ENCODE peak calls at places on chromosomes 13 and 19, in four cellular contexts. One of them, this sample, is unnamed.

GRCh38 chr19:43574424-43575155 is 737 bp downstream of the XRCC1 start:
- DNase-seq in OCI-LY7: no peak
- DNase-seq in fibroblast of pulmonary artery: no peak
- DNase-seq in activated B cell treated with CpG ODN at 0.5 μM for 24 hours: no peak
- DNase-seq in this sample: no peak

GRCh38 chr13:23506821-23507210 is 63.4 kb upstream of the TNFRSF19 start:
- DNase-seq in OCI-LY7: no peak
- DNase-seq in fibroblast of pulmonary artery: peak; percentile 94
- DNase-seq in activated B cell treated with CpG ODN at 0.5 μM for 24 hours: no peak
- DNase-seq in this sample: no peak

GRCh38 chr19:8361921-8362793 is 1.8 kb upstream of the ANGPTL4 start:
- DNase-seq in OCI-LY7: no peak
- DNase-seq in fibroblast of pulmonary artery: peak; percentile 99
- DNase-seq in activated B cell treated with CpG ODN at 0.5 μM for 24 hours: no peak
- DNase-seq in this sample: no peak

GRCh38 chr19:12685831-12686230 is 2.0 kb upstream of the GNG14 start:
- DNase-seq in OCI-LY7: no peak
- DNase-seq in fibroblast of pulmonary artery: no peak
- DNase-seq in activated B cell treated with CpG ODN at 0.5 μM for 24 hours: no peak
- DNase-seq in this sample: no peak

GRCh38 chr13:20053891-20054290 is 95.4 kb downstream of the ZMYM2 start:
- DNase-seq in OCI-LY7: no peak
- DNase-seq in fibroblast of pulmonary artery: no peak
- DNase-seq in activated B cell treated with CpG ODN at 0.5 μM for 24 hours: no peak
- DNase-seq in this sample: no peak

GRCh38 chr13:113548778-113549621 is 35.6 kb upstream of the TFDP1 start:
- DNase-seq in OCI-LY7: no peak
- DNase-seq in fibroblast of pulmonary artery: no peak
- DNase-seq in activated B cell treated with CpG ODN at 0.5 μM for 24 hours: no peak
- DNase-seq in this sample: no peak

GRCh38 chr19:3585301-3586123 is at the start of gene GIPC3:
- DNase-seq in OCI-LY7: no peak
- DNase-seq in fibroblast of pulmonary artery: no peak
- DNase-seq in activated B cell treated with CpG ODN at 0.5 μM for 24 hours: peak; percentile 26
- DNase-seq in this sample: no peak

GRCh38 chr13:39417643-39418042 is 185.3 kb downstream of the LHFPL6 start:
- DNase-seq in OCI-LY7: no peak
- DNase-seq in fibroblast of pulmonary artery: peak; percentile 72
- DNase-seq in activated B cell treated with CpG ODN at 0.5 μM for 24 hours: no peak
- DNase-seq in this sample: no peak

GRCh38 chr19:27741236-27741635 is 1471.7 kb downstream of the UQCRFS1 start:
- DNase-seq in OCI-LY7: no peak
- DNase-seq in fibroblast of pulmonary artery: no peak
- DNase-seq in activated B cell treated with CpG ODN at 0.5 μM for 24 hours: no peak
- DNase-seq in this sample: no peak

GRCh38 chr13:113784645-113785024 is 25.6 kb downstream of the TMEM255B start:
- DNase-seq in OCI-LY7: no peak
- DNase-seq in fibroblast of pulmonary artery: no peak
- DNase-seq in activated B cell treated with CpG ODN at 0.5 μM for 24 hours: no peak
- DNase-seq in this sample: no peak

GRCh38 chr13:26973946-26974345 is 197.7 kb downstream of the USP12 start:
- DNase-seq in OCI-LY7: no peak
- DNase-seq in fibroblast of pulmonary artery: no peak
- DNase-seq in activated B cell treated with CpG ODN at 0.5 μM for 24 hours: no peak
- DNase-seq in this sample: no peak

GRCh38 chr13:26973281-26973680 is 198.3 kb downstream of the USP12 start:
- DNase-seq in OCI-LY7: no peak
- DNase-seq in fibroblast of pulmonary artery: no peak
- DNase-seq in activated B cell treated with CpG ODN at 0.5 μM for 24 hours: no peak
- DNase-seq in this sample: no peak

GRCh38 chr13:26976336-26976735 is 195.3 kb downstream of the USP12 start:
- DNase-seq in OCI-LY7: no peak
- DNase-seq in fibroblast of pulmonary artery: no peak
- DNase-seq in activated B cell treated with CpG ODN at 0.5 μM for 24 hours: no peak
- DNase-seq in this sample: no peak

GRCh38 chr13:26968431-26969335 is 202.9 kb downstream of the USP12 start:
- DNase-seq in OCI-LY7: no peak
- DNase-seq in fibroblast of pulmonary artery: no peak
- DNase-seq in activated B cell treated with CpG ODN at 0.5 μM for 24 hours: no peak
- DNase-seq in this sample: peak; percentile 63

GRCh38 chr13:26971990-26972888 is 199.4 kb downstream of the USP12 start:
- DNase-seq in OCI-LY7: peak; percentile 53
- DNase-seq in fibroblast of pulmonary artery: peak; percentile 25
- DNase-seq in activated B cell treated with CpG ODN at 0.5 μM for 24 hours: no peak
- DNase-seq in this sample: no peak
- TF ChIP-seq CTCF in OCI-LY7: peak; percentile 68
- TF ChIP-seq CTCF in fibroblast of pulmonary artery: peak; percentile 48
- TF ChIP-seq CTCF in activated B cell treated with CpG ODN at 0.5 μM for 24 hours: no peak
- TF ChIP-seq CTCF in this sample: peak; percentile 58

DNA sequence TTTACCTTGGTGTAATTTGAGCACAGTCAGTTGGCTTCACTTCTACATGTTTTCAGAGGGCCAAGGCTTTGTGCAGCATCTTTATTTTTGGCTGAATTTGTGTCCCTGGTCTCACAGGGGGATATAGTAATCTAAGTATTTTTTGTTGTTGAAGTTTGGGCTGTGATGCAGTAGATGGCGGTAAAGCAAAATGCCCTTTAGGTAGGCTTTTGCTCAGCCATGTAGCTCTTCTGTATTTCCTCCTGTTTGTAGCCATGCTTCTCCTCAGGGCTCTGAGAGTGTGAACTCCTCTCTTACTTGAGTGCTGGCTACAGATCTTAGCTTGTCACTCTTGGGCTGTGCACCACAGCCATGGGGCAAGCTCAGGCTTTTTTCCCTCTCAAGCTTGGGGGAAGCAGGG is 328.6 kb downstream of the SLITRK5 start:
- DNase-seq in OCI-LY7: peak; percentile 3
- DNase-seq in fibroblast of pulmonary artery: peak; percentile 1
- DNase-seq in activated B cell treated with CpG ODN at 0.5 μM for 24 hours: no peak
- DNase-seq in this sample: no peak
- TF ChIP-seq CTCF in OCI-LY7: peak; percentile 30
- TF ChIP-seq CTCF in fibroblast of pulmonary artery: no peak
- TF ChIP-seq CTCF in activated B cell treated with CpG ODN at 0.5 μM for 24 hours: no peak
- TF ChIP-seq CTCF in this sample: no peak

DNA sequence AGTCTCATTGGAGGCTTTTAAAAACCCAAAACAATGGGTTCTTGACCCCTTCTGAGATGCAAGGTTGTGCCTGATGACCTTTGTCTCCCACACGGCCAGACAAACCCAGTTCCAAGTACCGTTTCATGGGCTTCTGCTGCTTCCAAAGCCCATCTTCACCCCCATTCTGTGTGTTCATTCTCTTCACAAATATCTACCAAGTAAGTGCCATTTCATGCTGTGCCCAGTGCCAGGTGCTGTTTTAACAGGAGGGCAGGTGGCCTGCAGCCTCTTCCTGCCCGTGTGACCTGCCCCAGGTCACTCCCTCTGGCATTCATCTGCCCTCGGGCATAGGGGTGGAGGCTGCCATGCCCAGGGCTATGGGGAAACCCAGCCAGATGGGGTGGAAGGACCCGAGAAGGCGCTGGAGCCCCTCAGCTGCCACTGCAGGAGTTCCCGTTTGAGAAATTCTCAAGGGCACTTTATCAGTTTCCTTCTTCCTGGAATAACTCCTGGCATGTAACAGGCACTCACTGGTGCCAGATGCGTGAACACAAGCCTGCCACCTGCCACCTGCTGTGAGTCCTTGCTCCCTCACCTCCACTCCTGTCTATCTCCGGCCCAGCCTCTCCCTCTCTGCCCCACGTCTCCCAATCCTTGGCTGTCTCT is 12.5 kb downstream of the CAPN12 start:
- DNase-seq in OCI-LY7: no peak
- DNase-seq in fibroblast of pulmonary artery: no peak
- DNase-seq in activated B cell treated with CpG ODN at 0.5 μM for 24 hours: no peak
- DNase-seq in this sample: no peak
- TF ChIP-seq CTCF in OCI-LY7: no peak
- TF ChIP-seq CTCF in fibroblast of pulmonary artery: no peak
- TF ChIP-seq CTCF in activated B cell treated with CpG ODN at 0.5 μM for 24 hours: no peak
- TF ChIP-seq CTCF in this sample: no peak

GRCh38 chr19:14023404-14024235 is 4.3 kb upstream of the RLN3 start:
- DNase-seq in OCI-LY7: no peak
- DNase-seq in fibroblast of pulmonary artery: peak; percentile 69
- DNase-seq in activated B cell treated with CpG ODN at 0.5 μM for 24 hours: no peak
- DNase-seq in this sample: peak; percentile 33
- TF ChIP-seq CTCF in OCI-LY7: peak; percentile 61
- TF ChIP-seq CTCF in fibroblast of pulmonary artery: peak; percentile 68
- TF ChIP-seq CTCF in activated B cell treated with CpG ODN at 0.5 μM for 24 hours: no peak
- TF ChIP-seq CTCF in this sample: peak; percentile 57

GRCh38 chr19:813359-814107 is 8.2 kb downstream of the PLPPR3 start:
- DNase-seq in OCI-LY7: no peak
- DNase-seq in fibroblast of pulmonary artery: no peak
- DNase-seq in activated B cell treated with CpG ODN at 0.5 μM for 24 hours: no peak
- DNase-seq in this sample: no peak
- TF ChIP-seq CTCF in OCI-LY7: no peak
- TF ChIP-seq CTCF in fibroblast of pulmonary artery: no peak
- TF ChIP-seq CTCF in activated B cell treated with CpG ODN at 0.5 μM for 24 hours: no peak
- TF ChIP-seq CTCF in this sample: no peak

GRCh38 chr13:59259416-59260000 is 904.2 kb downstream of the DIAPH3 start:
- DNase-seq in OCI-LY7: no peak
- DNase-seq in fibroblast of pulmonary artery: no peak
- DNase-seq in activated B cell treated with CpG ODN at 0.5 μM for 24 hours: no peak
- DNase-seq in this sample: no peak

GRCh38 chr13:59263531-59263930 is 900.2 kb downstream of the DIAPH3 start:
- DNase-seq in OCI-LY7: no peak
- DNase-seq in fibroblast of pulmonary artery: no peak
- DNase-seq in activated B cell treated with CpG ODN at 0.5 μM for 24 hours: no peak
- DNase-seq in this sample: no peak

GRCh38 chr13:59266478-59267063 is 897.2 kb downstream of the DIAPH3 start:
- DNase-seq in OCI-LY7: no peak
- DNase-seq in fibroblast of pulmonary artery: peak; percentile 51
- DNase-seq in activated B cell treated with CpG ODN at 0.5 μM for 24 hours: no peak
- DNase-seq in this sample: no peak

GRCh38 chr13:59261928-59262488 is 901.7 kb downstream of the DIAPH3 start:
- DNase-seq in OCI-LY7: peak; percentile 0
- DNase-seq in fibroblast of pulmonary artery: peak; percentile 53
- DNase-seq in activated B cell treated with CpG ODN at 0.5 μM for 24 hours: no peak
- DNase-seq in this sample: no peak
- TF ChIP-seq CTCF in OCI-LY7: peak; percentile 46
- TF ChIP-seq CTCF in fibroblast of pulmonary artery: peak; percentile 62
- TF ChIP-seq CTCF in activated B cell treated with CpG ODN at 0.5 μM for 24 hours: no peak
- TF ChIP-seq CTCF in this sample: peak; percentile 56

GRCh38 chr19:45848922-45849321 is 14.0 kb downstream of the SYMPK start:
- DNase-seq in OCI-LY7: peak; percentile 11
- DNase-seq in fibroblast of pulmonary artery: peak; percentile 9
- DNase-seq in activated B cell treated with CpG ODN at 0.5 μM for 24 hours: no peak
- DNase-seq in this sample: no peak
- TF ChIP-seq CTCF in OCI-LY7: peak; percentile 65
- TF ChIP-seq CTCF in fibroblast of pulmonary artery: peak; percentile 39
- TF ChIP-seq CTCF in activated B cell treated with CpG ODN at 0.5 μM for 24 hours: no peak
- TF ChIP-seq CTCF in this sample: peak; percentile 46

GRCh38 chr13:34941835-34942731 is at the start of gene NBEA:
- DNase-seq in OCI-LY7: peak; percentile 81
- DNase-seq in fibroblast of pulmonary artery: peak; percentile 56
- DNase-seq in activated B cell treated with CpG ODN at 0.5 μM for 24 hours: peak; percentile 82
- DNase-seq in this sample: peak; percentile 87
- TF ChIP-seq CTCF in OCI-LY7: no peak
- TF ChIP-seq CTCF in fibroblast of pulmonary artery: no peak
- TF ChIP-seq CTCF in activated B cell treated with CpG ODN at 0.5 μM for 24 hours: no peak
- TF ChIP-seq CTCF in this sample: peak; percentile 32

DNA sequence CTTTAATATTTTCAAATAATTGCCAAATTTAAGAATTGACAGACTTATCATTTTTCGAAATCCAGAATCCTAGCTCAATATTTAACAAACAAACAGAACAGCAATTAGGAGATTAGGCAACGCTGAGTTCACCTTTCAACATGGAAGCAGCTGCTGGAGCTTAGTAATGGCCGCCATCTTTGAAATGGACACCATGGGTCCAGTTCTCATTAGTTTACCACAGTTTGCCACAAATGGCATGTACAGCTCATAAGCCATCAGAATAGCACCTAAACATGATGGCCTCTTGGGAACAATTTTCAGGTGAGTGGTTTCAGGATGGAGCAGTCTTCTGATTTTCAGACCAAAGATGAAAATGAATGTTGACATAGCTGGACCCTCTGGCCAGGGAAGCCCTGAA is 313.6 kb upstream of the OBI1 start:
- DNase-seq in OCI-LY7: no peak
- DNase-seq in fibroblast of pulmonary artery: no peak
- DNase-seq in activated B cell treated with CpG ODN at 0.5 μM for 24 hours: no peak
- DNase-seq in this sample: no peak
- TF ChIP-seq CTCF in OCI-LY7: no peak
- TF ChIP-seq CTCF in fibroblast of pulmonary artery: no peak
- TF ChIP-seq CTCF in activated B cell treated with CpG ODN at 0.5 μM for 24 hours: no peak
- TF ChIP-seq CTCF in this sample: no peak

This sample was measured in progenitor cell of endocrine pancreas.